ENCODE peak calls at places on chromosome 16, in nine cellular contexts. B, S, H, C, Y, E, P, A and X are unnamed samples.

GRCh38 chr16:69581297-69581696 is 15.5 kb downstream of the NFAT5 start:
- ATAC-seq in B (no peak), S (no peak), H (no peak), C (no peak), Y (no peak), E (no peak), P (no peak), A (no peak), X (no peak)

GRCh38 chr16:83453977-83454376 is 353.8 kb upstream of the HSBP1 start:
- ATAC-seq in B (no peak), S (no peak), H (no peak), C (no peak), Y (no peak), E (no peak), P (no peak), A (no peak), X (no peak)

GRCh38 chr16:85908444-85908843 is 9.5 kb downstream of the IRF8 start:
- ATAC-seq in B (no peak), S (no peak), H (no peak), C (no peak), Y (peak; percentile 45), E (peak; percentile 13), P (no peak), A (no peak), X (no peak)

GRCh38 chr16:82900611-82901010 is 273.8 kb downstream of the CDH13 start:
- ATAC-seq in B (no peak), S (no peak), H (no peak), C (no peak), Y (no peak), E (no peak), P (no peak), A (no peak), X (no peak)

GRCh38 chr16:12539185-12539929 is 264.3 kb downstream of the CPPED1 start:
- ATAC-seq in B (peak; percentile 49), S (no peak), H (no peak), C (no peak), Y (no peak), E (no peak), P (no peak), A (no peak), X (no peak)

GRCh38 chr16:907819-908218 is 63.0 kb downstream of the LMF1 start:
- ATAC-seq in B (no peak), S (no peak), H (no peak), C (no peak), Y (no peak), E (no peak), P (no peak), A (no peak), X (no peak)

GRCh38 chr16:27721548-27722265 is 171.8 kb downstream of the KATNIP start:
- ATAC-seq in B (peak; percentile 31), S (peak; percentile 81), H (no peak), C (peak; percentile 72), Y (no peak), E (peak; percentile 56), P (peak; percentile 85), A (peak; percentile 79), X (peak; percentile 93)

GRCh38 chr16:12898556-12898955 is 2.8 kb upstream of the SHISA9 start:
- ATAC-seq in B (no peak), S (no peak), H (no peak), C (no peak), Y (no peak), E (no peak), P (no peak), A (no peak), X (no peak)

GRCh38 chr16:31393056-31393455 is at the start of gene ITGAD:
- ATAC-seq in B (no peak), S (no peak), H (no peak), C (no peak), Y (no peak), E (no peak), P (no peak), A (no peak), X (no peak)

GRCh38 chr16:59021751-59022150 is 287.6 kb upstream of the GOT2 start:
- ATAC-seq in B (no peak), S (no peak), H (no peak), C (no peak), Y (no peak), E (no peak), P (no peak), A (no peak), X (no peak)

GRCh38 chr16:26729917-26730541 is 336.7 kb upstream of the C16orf82 start:
- ATAC-seq in B (no peak), S (no peak), H (no peak), C (no peak), Y (no peak), E (no peak), P (no peak), A (no peak), X (no peak)

GRCh38 chr16:19520861-19521331 is 1.0 kb downstream of the GDE1 start:
- ATAC-seq in B (peak; percentile 62), S (no peak), H (no peak), C (no peak), Y (no peak), E (no peak), P (no peak), A (no peak), X (no peak)

GRCh38 chr16:27781195-27781524 is 231.2 kb downstream of the KATNIP start:
- ATAC-seq in B (peak; percentile 31), S (no peak), H (no peak), C (no peak), Y (no peak), E (no peak), P (peak; percentile 86), A (peak; percentile 40), X (peak; percentile 76)

GRCh38 chr16:22641030-22641671 is 130.5 kb downstream of the NPIPB5 start:
- ATAC-seq in B (peak; percentile 51), S (no peak), H (no peak), C (no peak), Y (no peak), E (no peak), P (no peak), A (no peak), X (no peak)

GRCh38 chr16:57761301-57761700 is 25.7 kb downstream of the KATNB1 start:
- ATAC-seq in B (no peak), S (no peak), H (no peak), C (no peak), Y (no peak), E (no peak), P (no peak), A (no peak), X (no peak)
- H3K36me3 ChIP-seq in B (peaks cover 87% of the 10 kb centered on the region), S (no peaks in the 10 kb centered on the region), H (no peaks in the 10 kb centered on the region), C (peaks cover 72% of the 10 kb centered on the region), Y (no peaks in the 10 kb centered on the region), E (peaks cover 39% of the 10 kb centered on the region), P (peaks cover 5% of the 10 kb centered on the region), A (no peaks in the 10 kb centered on the region), X (no peaks in the 10 kb centered on the region)

GRCh38 chr16:57226701-57227621 is 18.1 kb upstream of the ARL2BP start:
- ATAC-seq in B (no peak), S (no peak), H (no peak), C (no peak), Y (no peak), E (no peak), P (no peak), A (no peak), X (no peak)
- H3K36me3 ChIP-seq in B (peaks cover 86% of the 10 kb centered on the region), S (peaks cover 3% of the 10 kb centered on the region), H (peaks cover 44% of the 10 kb centered on the region), C (peaks cover 100% of the 10 kb centered on the region), Y (peaks cover 26% of the 10 kb centered on the region), E (peaks cover 95% of the 10 kb centered on the region), P (peaks cover 2% of the 10 kb centered on the region), A (peaks cover 12% of the 10 kb centered on the region), X (peaks cover 10% of the 10 kb centered on the region)

GRCh38 chr16:74623214-74623842 is 16.4 kb upstream of the GLG1 start:
- ATAC-seq in B (peak; percentile 76), S (peak; percentile 80), H (peak; percentile 38), C (peak; percentile 69), Y (peak; percentile 78), E (peak; percentile 78), P (peak; percentile 36), A (peak; percentile 59), X (no peak)
- H3K36me3 ChIP-seq in B (peaks cover 83% of the 10 kb centered on the region), S (no peaks in the 10 kb centered on the region), H (peaks cover 35% of the 10 kb centered on the region), C (peaks cover 73% of the 10 kb centered on the region), Y (peaks cover 23% of the 10 kb centered on the region), E (peaks cover 73% of the 10 kb centered on the region), P (no peaks in the 10 kb centered on the region), A (peaks cover 15% of the 10 kb centered on the region), X (no peaks in the 10 kb centered on the region)

DNA sequence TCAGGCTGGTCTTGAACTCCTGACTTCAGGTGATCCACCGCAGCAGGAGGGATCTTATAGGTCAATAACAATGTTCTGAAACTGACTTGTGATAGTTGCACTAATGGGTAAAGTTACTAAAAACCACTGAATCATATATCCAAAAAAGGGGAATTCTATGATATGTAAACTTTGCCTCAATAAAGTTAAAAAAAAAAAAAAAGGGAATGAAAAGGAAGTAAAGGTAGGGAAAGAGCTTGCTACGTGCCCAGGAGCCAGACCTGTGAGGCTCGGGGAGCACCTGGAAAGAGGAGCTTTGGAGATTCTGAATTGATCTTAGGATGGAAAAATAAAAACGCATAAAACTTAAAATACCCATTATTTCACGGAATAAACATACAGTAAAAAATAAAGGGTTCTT is 20.8 kb upstream of the TRAP1 start:
- ATAC-seq in B (no peak), S (no peak), H (no peak), C (no peak), Y (no peak), E (no peak), P (no peak), A (no peak), X (no peak)
- H3K36me3 ChIP-seq in B (peaks cover 75% of the 10 kb centered on the region), S (no peaks in the 10 kb centered on the region), H (peaks cover 63% of the 10 kb centered on the region), C (peaks cover 100% of the 10 kb centered on the region), Y (peaks cover 23% of the 10 kb centered on the region), E (peaks cover 100% of the 10 kb centered on the region), P (peaks cover 13% of the 10 kb centered on the region), A (peaks cover 21% of the 10 kb centered on the region), X (peaks cover 100% of the 10 kb centered on the region)

GRCh38 chr16:55532227-55532626 is 23.4 kb downstream of the LPCAT2 start:
- ATAC-seq in B (no peak), S (no peak), H (no peak), C (no peak), Y (no peak), E (no peak), P (no peak), A (no peak), X (no peak)
- H3K36me3 ChIP-seq in B (no peaks in the 10 kb centered on the region), S (no peaks in the 10 kb centered on the region), H (no peaks in the 10 kb centered on the region), C (peaks cover 21% of the 10 kb centered on the region), Y (no peaks in the 10 kb centered on the region), E (no peaks in the 10 kb centered on the region), P (no peaks in the 10 kb centered on the region), A (no peaks in the 10 kb centered on the region), X (peaks cover 15% of the 10 kb centered on the region)